ENCODE peak calls at places on chromosomes 11 and 22, in eight cellular contexts. G is adipocyte; X is stimulated activated CD4-positive, alpha-beta T cell treated with anti-CD3 and anti-CD28 coated beads, Interleukin-4, amount 100 ng/mL, for 24 hours; M is HT-29; Q is caudate nucleus; U is RWPE1; B is fibroblast of lung; V is activated T-helper 1 cell treated with anti-CD3 and anti-CD28 coated beads, Interleukin-12 subunit alpha, Interleukin-12 subunit beta, Interleukin-2, Interleukin-4 antibody, amounts not matched to agents 30 ng/mL and 10 ng/mL and 1 ng/mL, durations not matched to agents 14 hours and 24 hours and 36 hours. E is an unnamed sample.

GRCh38 chr22:19044381-19044780 is 77.8 kb downstream of the DGCR2 start:
- DNase-seq in G (no peak), X (no peak), M (no peak), Q (no peak), U (no peak), B (no peak), V (no peak), E (no peak)

GRCh38 chr11:27392715-27393114 is 29.7 kb upstream of the CCDC34 start:
- DNase-seq in G (peak), X (no peak), M (peak), Q (no peak), U (no peak), B (peak), V (no peak), E (no peak)

GRCh38 chr22:22748297-22748743 is 103.9 kb downstream of the GGTLC2 start:
- DNase-seq in G (peak), X (peak), M (peak), Q (no peak), U (no peak), B (peak), V (no peak), E (peak)

GRCh38 chr22:21768435-21768834 is 32.8 kb upstream of the YPEL1 start:
- DNase-seq in G (no peak), X (no peak), M (no peak), Q (no peak), U (no peak), B (no peak), V (no peak), E (no peak)

GRCh38 chr22:37195921-37196320 is 7.9 kb upstream of the C1QTNF6 start:
- DNase-seq in G (no peak), X (no peak), M (no peak), Q (no peak), U (no peak), B (no peak), V (no peak), E (no peak)

GRCh38 chr11:72930011-72930410 is 115.8 kb downstream of the ATG16L2 start:
- DNase-seq in G (peak), X (no peak), M (no peak), Q (no peak), U (no peak), B (peak), V (no peak), E (no peak)

GRCh38 chr11:61587541-61587941 is 6.7 kb upstream of the SYT7 start:
- DNase-seq in G (peak), X (peak), M (peak), Q (no peak), U (peak), B (no peak), V (no peak), E (no peak)

GRCh38 chr11:125167954-125168821 is 3.6 kb downstream of the PKNOX2 start:
- DNase-seq in G (peak), X (no peak), M (no peak), Q (no peak), U (no peak), B (peak), V (no peak), E (no peak)

GRCh38 chr11:115990004-115990447 is 485.8 kb upstream of the CADM1 start:
- DNase-seq in G (no peak), X (no peak), M (peak), Q (no peak), U (no peak), B (no peak), V (no peak), E (no peak)

GRCh38 chr22:33864723-33865130 is 55.5 kb downstream of the LARGE1 start:
- DNase-seq in G (peak), X (no peak), M (no peak), Q (no peak), U (no peak), B (peak), V (no peak), E (no peak)

GRCh38 chr22:48240165-48240934 is 1477.9 kb downstream of the TBC1D22A start:
- DNase-seq in G (no peak), X (no peak), M (no peak), Q (no peak), U (no peak), B (no peak), V (no peak), E (no peak)

GRCh38 chr22:17938484-17938924 is 85.9 kb downstream of the MICAL3 start:
- DNase-seq in G (no peak), X (no peak), M (no peak), Q (no peak), U (no peak), B (peak), V (no peak), E (no peak)

GRCh38 chr11:86116996-86117705 is 48.3 kb upstream of the PICALM start:
- DNase-seq in G (no peak), X (no peak), M (peak), Q (no peak), U (no peak), B (no peak), V (no peak), E (no peak)

GRCh38 chr11:132943325-132943736 is 589.0 kb downstream of the OPCML start:
- DNase-seq in G (peak), X (no peak), M (no peak), Q (no peak), U (no peak), B (peak), V (no peak), E (no peak)

GRCh38 chr11:35766651-35767050 is 104.1 kb downstream of the TRIM44 start:
- DNase-seq in G (no peak), X (no peak), M (no peak), Q (no peak), U (no peak), B (no peak), V (no peak), E (no peak)

GRCh38 chr11:26608507-26609146 is 36.6 kb upstream of the MUC15 start:
- DNase-seq in G (no peak), X (no peak), M (no peak), Q (no peak), U (no peak), B (no peak), V (no peak), E (no peak)

GRCh38 chr11:29627541-29627940 is 389.3 kb downstream of the KCNA4 start:
- DNase-seq in G (no peak), X (no peak), M (no peak), Q (no peak), U (no peak), B (no peak), V (no peak), E (no peak)

GRCh38 chr11:122642971-122643370 is 12.6 kb upstream of the UBASH3B start:
- DNase-seq in G (no peak), X (no peak), M (peak), Q (no peak), U (no peak), B (no peak), V (no peak), E (no peak)

GRCh38 chr11:1668911-1669473 is 28.0 kb upstream of the KRTAP5-6 start:
- DNase-seq in G (no peak), X (no peak), M (no peak), Q (no peak), U (no peak), B (no peak), V (no peak), E (no peak)

GRCh38 chr22:20135846-20136602 is 4.4 kb downstream of the ZDHHC8 start:
- DNase-seq in G (no peak), X (no peak), M (no peak), Q (no peak), U (no peak), B (no peak), V (no peak), E (no peak)

GRCh38 chr22:39220897-39221850 is 23.6 kb downstream of the PDGFB start:
- DNase-seq in G (peak), X (no peak), M (no peak), Q (no peak), U (peak), B (peak), V (no peak), E (no peak)

GRCh38 chr11:116501728-116502127 is 271.1 kb downstream of the BUD13 start:
- DNase-seq in G (no peak), X (no peak), M (no peak), Q (no peak), U (no peak), B (no peak), V (no peak), E (no peak)

GRCh38 chr22:22999473-22999872 is 70.8 kb upstream of the GNAZ start:
- DNase-seq in G (no peak), X (no peak), M (no peak), Q (no peak), U (no peak), B (no peak), V (no peak), E (no peak)

GRCh38 chr11:34616830-34617504 is 3.9 kb upstream of the EHF start:
- DNase-seq in G (no peak), X (no peak), M (no peak), Q (no peak), U (no peak), B (no peak), V (no peak), E (no peak)

GRCh38 chr22:27170491-27170890 is 513.1 kb downstream of the MIAT start:
- DNase-seq in G (peak), X (no peak), M (no peak), Q (no peak), U (no peak), B (peak), V (no peak), E (no peak)

GRCh38 chr22:24515025-24515338 is 19.9 kb downstream of the UPB1 start:
- DNase-seq in G (no peak), X (no peak), M (no peak), Q (no peak), U (no peak), B (no peak), V (no peak), E (no peak)

GRCh38 chr11:18791175-18792065 is at the start of gene PTPN5:
- DNase-seq in G (peak), X (no peak), M (no peak), Q (no peak), U (no peak), B (no peak), V (no peak), E (no peak)